ENCODE peak calls at places on chromosomes 2 and 18, in six cellular contexts. One of them, this sample, is unnamed.
A peak's percentile ranks its signal among the peaks of the same experiment; 100 is the strongest.

GRCh38 chr2:157257312-157258252 is at the start of gene GALNT5:
- DNase-seq in heart right ventricle: peak; percentile 4
- DNase-seq in right cardiac atrium: peak; percentile 20
- DNase-seq in coronary artery: no peak
- DNase-seq in body of pancreas: peak; percentile 24
- DNase-seq in CD8-positive, alpha-beta memory T cell: no peak
- DNase-seq in this sample: no peak

GRCh38 chr18:9135081-9135911 is 1.3 kb upstream of the ANKRD12 start:
- DNase-seq in heart right ventricle: no peak
- DNase-seq in right cardiac atrium: no peak
- DNase-seq in coronary artery: no peak
- DNase-seq in body of pancreas: no peak
- DNase-seq in CD8-positive, alpha-beta memory T cell: no peak
- DNase-seq in this sample: no peak

GRCh38 chr18:2980607-2980923 is 32.4 kb downstream of the LPIN2 start:
- DNase-seq in heart right ventricle: no peak
- DNase-seq in right cardiac atrium: no peak
- DNase-seq in coronary artery: no peak
- DNase-seq in body of pancreas: no peak
- DNase-seq in CD8-positive, alpha-beta memory T cell: no peak
- DNase-seq in this sample: no peak

GRCh38 chr2:33411765-33412164 is 64.7 kb upstream of the RASGRP3 start:
- DNase-seq in heart right ventricle: no peak
- DNase-seq in right cardiac atrium: no peak
- DNase-seq in coronary artery: no peak
- DNase-seq in body of pancreas: no peak
- DNase-seq in CD8-positive, alpha-beta memory T cell: no peak
- DNase-seq in this sample: no peak

GRCh38 chr2:188609321-188610049 is 317.8 kb downstream of the GULP1 start:
- DNase-seq in heart right ventricle: no peak
- DNase-seq in right cardiac atrium: no peak
- DNase-seq in coronary artery: no peak
- DNase-seq in body of pancreas: no peak
- DNase-seq in CD8-positive, alpha-beta memory T cell: no peak
- DNase-seq in this sample: no peak

GRCh38 chr2:102155703-102156515 is 13.4 kb downstream of the IL1R1 start:
- DNase-seq in heart right ventricle: no peak
- DNase-seq in right cardiac atrium: no peak
- DNase-seq in coronary artery: no peak
- DNase-seq in body of pancreas: peak; percentile 59
- DNase-seq in CD8-positive, alpha-beta memory T cell: no peak
- DNase-seq in this sample: no peak

GRCh38 chr18:76844742-76845477 is 22.6 kb downstream of the ZNF236 start:
- DNase-seq in heart right ventricle: no peak
- DNase-seq in right cardiac atrium: no peak
- DNase-seq in coronary artery: no peak
- DNase-seq in body of pancreas: no peak
- DNase-seq in CD8-positive, alpha-beta memory T cell: no peak
- DNase-seq in this sample: no peak

GRCh38 chr2:68715353-68716041 is 19.1 kb upstream of the ARHGAP25 start:
- DNase-seq in heart right ventricle: no peak
- DNase-seq in right cardiac atrium: peak; percentile 29
- DNase-seq in coronary artery: no peak
- DNase-seq in body of pancreas: peak; percentile 71
- DNase-seq in CD8-positive, alpha-beta memory T cell: peak; percentile 46
- DNase-seq in this sample: no peak

GRCh38 chr2:215658635-215659305 is 222.9 kb upstream of the FN1 start:
- DNase-seq in heart right ventricle: no peak
- DNase-seq in right cardiac atrium: no peak
- DNase-seq in coronary artery: no peak
- DNase-seq in body of pancreas: no peak
- DNase-seq in CD8-positive, alpha-beta memory T cell: no peak
- DNase-seq in this sample: no peak
- H3K27ac ChIP-seq in heart right ventricle: no peak overlapping the region
- H3K27ac ChIP-seq in right cardiac atrium: no peak overlapping the region
- H3K27ac ChIP-seq in coronary artery: peak overlapping the region; percentile 51
- H3K27ac ChIP-seq in body of pancreas: no peak overlapping the region
- H3K27ac ChIP-seq in CD8-positive, alpha-beta memory T cell: no peak overlapping the region
- H3K27ac ChIP-seq in this sample: no peak overlapping the region

GRCh38 chr2:100831158-100831715 is 11.3 kb downstream of the NPAS2 start:
- DNase-seq in heart right ventricle: no peak
- DNase-seq in right cardiac atrium: no peak
- DNase-seq in coronary artery: no peak
- DNase-seq in body of pancreas: no peak
- DNase-seq in CD8-positive, alpha-beta memory T cell: no peak
- DNase-seq in this sample: no peak
- H3K4me3 ChIP-seq in heart right ventricle: no peak overlapping the region
- H3K4me3 ChIP-seq in right cardiac atrium: no peak overlapping the region
- H3K4me3 ChIP-seq in coronary artery: no peak overlapping the region
- H3K4me3 ChIP-seq in body of pancreas: no peak overlapping the region
- H3K4me3 ChIP-seq in CD8-positive, alpha-beta memory T cell: no peak overlapping the region
- H3K4me3 ChIP-seq in this sample: no peak overlapping the region

DNA sequence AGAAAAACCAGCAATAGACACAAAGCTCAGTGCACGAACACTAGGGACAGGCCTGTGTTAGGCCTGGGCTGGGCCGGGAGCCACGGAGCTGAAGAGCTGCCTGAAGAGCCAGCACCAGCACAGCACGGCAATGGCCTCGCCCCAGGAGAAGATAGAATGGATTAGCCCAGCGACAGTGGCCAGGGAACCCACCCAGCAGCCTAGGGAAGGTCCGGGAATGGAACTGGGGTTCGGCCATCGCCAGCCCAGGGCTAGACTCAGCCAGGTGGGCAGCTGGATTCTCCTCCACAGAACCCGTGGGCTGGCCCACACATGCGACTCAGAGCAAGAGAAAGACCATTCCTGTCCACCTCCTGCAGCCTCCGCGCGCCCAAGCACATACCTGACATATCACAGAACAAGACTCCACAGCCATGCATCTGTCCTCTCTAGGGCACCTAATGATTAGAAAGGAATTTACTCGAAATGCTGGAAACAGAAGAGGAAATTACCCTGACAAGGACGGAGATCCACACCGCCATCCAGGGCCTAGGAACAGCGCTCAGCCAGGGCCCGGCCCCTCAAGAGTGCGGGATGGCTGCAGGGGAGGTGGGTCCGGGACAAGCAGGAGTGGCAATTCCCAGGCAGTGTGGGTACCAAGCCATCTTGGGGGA is 82.8 kb downstream of the TMEM18 start:
- DNase-seq in heart right ventricle: no peak
- DNase-seq in right cardiac atrium: no peak
- DNase-seq in coronary artery: no peak
- DNase-seq in body of pancreas: no peak
- DNase-seq in CD8-positive, alpha-beta memory T cell: no peak
- DNase-seq in this sample: no peak
- H3K27ac ChIP-seq in heart right ventricle: no peak overlapping the region
- H3K27ac ChIP-seq in right cardiac atrium: no peak overlapping the region
- H3K27ac ChIP-seq in coronary artery: no peak overlapping the region
- H3K27ac ChIP-seq in body of pancreas: no peak overlapping the region
- H3K27ac ChIP-seq in CD8-positive, alpha-beta memory T cell: no peak overlapping the region
- H3K27ac ChIP-seq in this sample: no peak overlapping the region

GRCh38 chr18:13202571-13202970 is 16.0 kb upstream of the LDLRAD4 start:
- DNase-seq in heart right ventricle: no peak
- DNase-seq in right cardiac atrium: no peak
- DNase-seq in coronary artery: no peak
- DNase-seq in body of pancreas: no peak
- DNase-seq in CD8-positive, alpha-beta memory T cell: no peak
- DNase-seq in this sample: no peak
- H3K4me3 ChIP-seq in heart right ventricle: no peak overlapping the region
- H3K4me3 ChIP-seq in right cardiac atrium: no peak overlapping the region
- H3K4me3 ChIP-seq in coronary artery: no peak overlapping the region
- H3K4me3 ChIP-seq in body of pancreas: no peak overlapping the region
- H3K4me3 ChIP-seq in CD8-positive, alpha-beta memory T cell: no peak overlapping the region
- H3K4me3 ChIP-seq in this sample: no peak overlapping the region

GRCh38 chr2:130845507-130846085 is 8.9 kb downstream of the ARHGEF4 start:
- DNase-seq in heart right ventricle: no peak
- DNase-seq in right cardiac atrium: no peak
- DNase-seq in coronary artery: no peak
- DNase-seq in body of pancreas: no peak
- DNase-seq in CD8-positive, alpha-beta memory T cell: no peak
- DNase-seq in this sample: no peak

GRCh38 chr2:130848518-130849210 is 11.9 kb downstream of the ARHGEF4 start:
- DNase-seq in heart right ventricle: no peak
- DNase-seq in right cardiac atrium: no peak
- DNase-seq in coronary artery: no peak
- DNase-seq in body of pancreas: no peak
- DNase-seq in CD8-positive, alpha-beta memory T cell: no peak
- DNase-seq in this sample: no peak

GRCh38 chr2:130847776-130848517 is 11.2 kb downstream of the ARHGEF4 start:
- DNase-seq in heart right ventricle: no peak
- DNase-seq in right cardiac atrium: no peak
- DNase-seq in coronary artery: no peak
- DNase-seq in body of pancreas: no peak
- DNase-seq in CD8-positive, alpha-beta memory T cell: no peak
- DNase-seq in this sample: no peak

GRCh38 chr2:130846233-130846632 is 9.5 kb downstream of the ARHGEF4 start:
- DNase-seq in heart right ventricle: no peak
- DNase-seq in right cardiac atrium: no peak
- DNase-seq in coronary artery: no peak
- DNase-seq in body of pancreas: no peak
- DNase-seq in CD8-positive, alpha-beta memory T cell: no peak
- DNase-seq in this sample: no peak

GRCh38 chr2:130846686-130847375 is 10.1 kb downstream of the ARHGEF4 start:
- DNase-seq in heart right ventricle: no peak
- DNase-seq in right cardiac atrium: no peak
- DNase-seq in coronary artery: no peak
- DNase-seq in body of pancreas: no peak
- DNase-seq in CD8-positive, alpha-beta memory T cell: no peak
- DNase-seq in this sample: no peak
- H3K27ac ChIP-seq in heart right ventricle: no peak overlapping the region
- H3K27ac ChIP-seq in right cardiac atrium: no peak overlapping the region
- H3K27ac ChIP-seq in coronary artery: no peak overlapping the region
- H3K27ac ChIP-seq in body of pancreas: no peak overlapping the region
- H3K27ac ChIP-seq in CD8-positive, alpha-beta memory T cell: no peak overlapping the region
- H3K27ac ChIP-seq in this sample: no peak overlapping the region